ENCODE peak calls at places on chromosomes 5 and 9, in five cellular contexts. T is GM13976, J is endothelial cell, W is endothelial cell of umbilical vein, S is GM23338. D is an unnamed sample.

GRCh38 chr9:26670052-26670640 is 222.5 kb downstream of the CAAP1 start:
- DNase-seq in S (no peak), J (no peak), T (no peak), W (no peak), D (no peak)

GRCh38 chr5:39980056-39980455 is 555.3 kb upstream of the DAB2 start:
- DNase-seq in T (no peak), J (no peak), W (no peak), S (no peak), D (no peak)

GRCh38 chr5:5826911-5827310 is 404.4 kb downstream of the ICE1 start:
- DNase-seq in T (no peak), W (no peak), J (no peak), S (no peak), D (no peak)

GRCh38 chr5:169740435-169740834 is 103.4 kb downstream of the DOCK2 start:
- DNase-seq in T (no peak), J (no peak), S (peak; percentile 35), W (no peak), D (no peak)

GRCh38 chr5:172881691-172882370 is 47.8 kb downstream of the ERGIC1 start:
- DNase-seq in W (peak; percentile 61), S (no peak), J (no peak), T (peak; percentile 73), D (peak; percentile 77)

GRCh38 chr9:135108801-135109500 is 21.5 kb downstream of the OLFM1 start:
- DNase-seq in S (no peak), W (no peak), J (no peak), T (no peak), D (no peak)

GRCh38 chr5:158382473-158382872 is 523.5 kb upstream of the CLINT1 start:
- DNase-seq in T (peak; percentile 36), J (no peak), W (peak; percentile 83), S (peak; percentile 15), D (peak; percentile 35)

GRCh38 chr9:107863406-107863805 is 373.8 kb upstream of the KLF4 start:
- DNase-seq in W (no peak), S (no peak), T (no peak), J (no peak), D (no peak)

GRCh38 chr5:138467711-138468132 is 2.4 kb downstream of the EGR1 start:
- DNase-seq in T (no peak), S (no peak), J (no peak), W (no peak), D (no peak)

GRCh38 chr9:112945620-112946208 is 55.0 kb upstream of the SLC46A2 start:
- DNase-seq in S (peak; percentile 87), T (no peak), J (peak; percentile 5), W (no peak), D (no peak)

GRCh38 chr9:129944501-129945116 is 98.4 kb downstream of the FNBP1 start:
- DNase-seq in T (no peak), W (no peak), S (no peak), J (no peak), D (no peak)

GRCh38 chr5:135367070-135367469 is 32.0 kb downstream of the MACROH2A1 start:
- DNase-seq in W (peak; percentile 12), T (no peak), S (no peak), J (no peak), D (no peak)

GRCh38 chr5:9479361-9479760 is 66.5 kb downstream of the SEMA5A start:
- DNase-seq in T (no peak), S (no peak), J (no peak), W (no peak), D (no peak)

GRCh38 chr9:114606597-114607207 is 4.4 kb upstream of the TMEM268 start:
- DNase-seq in W (peak; percentile 68), J (no peak), S (no peak), T (no peak), D (no peak)

GRCh38 chr5:138706655-138707480 is 46.4 kb upstream of the CTNNA1 start:
- DNase-seq in W (peak; percentile 35), S (no peak), T (no peak), J (no peak), D (no peak)

GRCh38 chr5:118366429-118366828 is 621.9 kb downstream of the DTWD2 start:
- DNase-seq in W (no peak), T (no peak), J (no peak), S (no peak), D (no peak)

GRCh38 chr5:169099801-169100734 is 200.9 kb downstream of the SLIT3 start:
- DNase-seq in T (no peak), J (no peak), W (no peak), S (no peak), D (no peak)

GRCh38 chr5:135977375-135977928 is 22.7 kb upstream of the LECT2 start:
- DNase-seq in S (peak; percentile 85), W (peak; percentile 85), T (peak; percentile 63), J (peak; percentile 91), D (peak; percentile 50)

GRCh38 chr5:62607615-62608014 is 29.0 kb downstream of the LRRC70 start:
- DNase-seq in S (no peak), T (no peak), J (no peak), W (no peak), D (no peak)

GRCh38 chr9:76459691-76460635 is 981 bp downstream of the GCNT1 start:
- DNase-seq in T (peak; percentile 36), W (peak; percentile 79), S (peak; percentile 78), J (peak; percentile 51), D (no peak)
- TF ChIP-seq CTCF in T (no peak), W (peak; percentile 61), S (peak; percentile 50), J (peak; percentile 54), D (no peak)

GRCh38 chr9:121813811-121814210 is 162.4 kb downstream of the DAB2IP start:
- DNase-seq in J (no peak), W (no peak), T (no peak), S (no peak), D (no peak)

GRCh38 chr9:121815556-121816448 is 164.4 kb downstream of the DAB2IP start:
- DNase-seq in S (no peak), T (no peak), J (no peak), W (no peak), D (no peak)

GRCh38 chr9:121814594-121814993 is 163.2 kb downstream of the DAB2IP start:
- DNase-seq in W (no peak), J (no peak), S (peak; percentile 37), T (no peak), D (no peak)

GRCh38 chr9:121816449-121816817 is 165.0 kb downstream of the DAB2IP start:
- DNase-seq in S (no peak), J (no peak), W (no peak), T (no peak), D (no peak)

GRCh38 chr9:121815084-121815483 is 163.7 kb downstream of the DAB2IP start:
- DNase-seq in J (no peak), T (no peak), S (no peak), W (no peak), D (no peak)
- TF ChIP-seq CTCF in J (no peak), T (no peak), S (no peak), W (no peak), D (no peak)

DNA sequence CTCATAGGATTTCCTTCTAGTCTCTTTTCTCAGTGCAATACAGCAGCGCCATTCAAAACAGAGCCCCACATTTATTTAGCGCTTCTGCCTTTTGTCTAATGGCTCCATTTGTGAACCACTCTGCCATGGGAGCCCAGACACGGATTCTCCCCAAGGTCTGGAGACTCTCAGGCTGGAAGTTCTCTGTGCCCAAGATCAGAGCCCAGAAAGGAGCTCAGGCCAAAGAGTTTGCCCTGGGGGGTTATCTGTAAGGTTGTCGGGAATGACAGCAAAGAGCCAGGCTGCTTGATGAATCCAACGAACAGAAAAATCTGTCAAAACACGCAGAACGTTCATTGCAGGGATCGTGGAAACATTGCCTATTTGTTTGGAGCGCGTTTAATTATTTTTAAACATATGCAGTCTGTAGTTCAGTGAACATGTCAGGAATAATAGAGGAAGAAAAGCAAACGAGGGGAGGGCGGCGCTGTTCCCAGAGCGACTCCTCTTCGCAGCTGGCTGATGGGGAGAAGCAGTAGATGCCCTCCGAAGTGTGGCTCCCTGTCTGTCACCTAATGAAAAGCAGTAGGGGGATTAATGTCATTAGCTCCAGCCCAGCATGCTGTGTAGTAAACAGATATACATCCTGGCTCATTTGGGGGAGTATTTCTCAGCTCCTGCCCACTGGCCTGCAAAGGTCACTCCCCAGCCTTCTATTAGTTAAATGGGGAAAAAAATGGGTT is 464.9 kb upstream of the MPDZ start:
- DNase-seq in W (no peak), J (no peak), S (no peak), T (no peak), D (no peak)
- TF ChIP-seq CTCF in W (no peak), J (no peak), S (no peak), T (no peak), D (no peak)

DNA sequence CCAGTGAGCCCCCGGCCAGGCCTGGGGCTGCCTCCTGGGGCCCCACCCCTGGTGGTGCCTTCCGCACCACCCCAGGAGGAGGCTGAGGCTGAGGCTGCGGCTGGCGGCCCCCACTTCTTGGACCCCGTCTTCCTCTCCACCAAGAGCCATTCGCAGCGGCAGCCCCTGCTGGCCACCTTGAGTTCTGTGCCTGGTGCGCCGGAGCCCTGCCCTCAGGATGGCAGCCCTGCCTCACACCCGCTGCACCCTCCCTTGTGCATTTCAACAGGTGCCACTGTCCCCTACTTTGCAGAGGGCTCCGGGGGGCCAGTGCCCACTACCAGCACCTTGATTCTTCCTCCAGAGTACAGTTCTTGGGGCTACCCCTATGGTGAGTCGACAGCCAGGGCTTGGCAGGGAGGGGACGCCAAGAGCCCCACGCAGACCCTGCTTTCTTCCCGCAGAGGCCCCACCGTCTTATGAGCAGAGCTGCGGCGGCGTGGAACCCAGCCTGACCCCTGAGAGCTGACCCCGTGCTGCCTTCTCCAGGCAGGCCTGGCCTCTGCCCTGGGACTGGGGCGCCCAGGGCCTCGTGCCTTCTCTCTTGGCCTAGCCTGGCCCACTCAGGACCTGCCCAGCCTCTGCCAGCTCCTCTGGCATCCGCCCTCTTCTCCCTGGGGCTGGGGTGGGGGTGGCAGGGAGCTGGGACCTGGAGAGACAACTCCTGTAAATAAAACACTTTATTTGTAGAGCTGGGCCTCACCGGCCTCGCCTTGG is 4.0 kb upstream of the EHMT1 start:
- DNase-seq in T (no peak), S (peak; percentile 57), W (no peak), J (no peak), D (no peak)
- TF ChIP-seq CTCF in T (no peak), S (peak; percentile 32), W (no peak), J (no peak), D (no peak)

GRCh38 chr5:152405145-152405544 is at the start of gene NMUR2:
- DNase-seq in J (no peak), T (no peak), W (no peak), S (peak; percentile 78), D (peak; percentile 8)
- TF ChIP-seq CTCF in J (no peak), T (no peak), W (no peak), S (no peak), D (no peak)

GRCh38 chr9:131125288-131126058 is at the start of gene NUP214:
- DNase-seq in S (peak; percentile 99), T (peak; percentile 100), W (peak; percentile 99), J (peak; percentile 100), D (peak; percentile 100)
- TF ChIP-seq CTCF in S (no peak), T (no peak), W (no peak), J (no peak), D (no peak)

D was measured in GM10248.